ENCODE peak calls at places on chromosome 1, in four cellular contexts. One of them, this sample, is unnamed.

GRCh38 chr1:44368471-44369151 is 13.6 kb upstream of the ERI3 start:
- DNase-seq in kidney epithelial cell: no peak
- DNase-seq in T follicular helper cell: no peak
- DNase-seq in AG08396: no peak
- DNase-seq in this sample: no peak

GRCh38 chr1:29416267-29416666 is 179.9 kb downstream of the PTPRU start:
- DNase-seq in kidney epithelial cell: no peak
- DNase-seq in T follicular helper cell: no peak
- DNase-seq in AG08396: no peak
- DNase-seq in this sample: no peak

GRCh38 chr1:17569200-17570139 is 30.0 kb downstream of the ARHGEF10L start:
- DNase-seq in kidney epithelial cell: no peak
- DNase-seq in AG08396: peak
- DNase-seq in T follicular helper cell: no peak
- DNase-seq in this sample: no peak

GRCh38 chr1:193326296-193326695 is 139.9 kb upstream of the B3GALT2 start:
- DNase-seq in kidney epithelial cell: no peak
- DNase-seq in AG08396: no peak
- DNase-seq in T follicular helper cell: no peak
- DNase-seq in this sample: no peak

GRCh38 chr1:41773144-41773571 is 145.6 kb downstream of the HIVEP3 start:
- DNase-seq in kidney epithelial cell: peak
- DNase-seq in AG08396: peak
- DNase-seq in T follicular helper cell: no peak
- DNase-seq in this sample: no peak

GRCh38 chr1:109783436-109783835 is 19.7 kb upstream of the EPS8L3 start:
- DNase-seq in kidney epithelial cell: peak
- DNase-seq in T follicular helper cell: no peak
- DNase-seq in AG08396: peak
- DNase-seq in this sample: no peak

GRCh38 chr1:151059342-151060240 is at the start of gene CDC42SE1:
- DNase-seq in kidney epithelial cell: no peak
- DNase-seq in T follicular helper cell: peak
- DNase-seq in AG08396: peak
- DNase-seq in this sample: no peak

GRCh38 chr1:235503333-235504121 is 725 bp downstream of the B3GALNT2 start:
- DNase-seq in AG08396: peak
- DNase-seq in kidney epithelial cell: no peak
- DNase-seq in T follicular helper cell: no peak
- DNase-seq in this sample: no peak

GRCh38 chr1:193402032-193402431 is 215.6 kb upstream of the B3GALT2 start:
- DNase-seq in AG08396: no peak
- DNase-seq in T follicular helper cell: no peak
- DNase-seq in kidney epithelial cell: no peak
- DNase-seq in this sample: no peak

GRCh38 chr1:41286992-41287391 is 44.9 kb upstream of the SCMH1 start:
- DNase-seq in T follicular helper cell: no peak
- DNase-seq in kidney epithelial cell: no peak
- DNase-seq in AG08396: no peak
- DNase-seq in this sample: no peak

GRCh38 chr1:150551784-150552691 is 2.8 kb downstream of the ADAMTSL4 start:
- DNase-seq in T follicular helper cell: no peak
- DNase-seq in kidney epithelial cell: no peak
- DNase-seq in AG08396: peak
- DNase-seq in this sample: peak

GRCh38 chr1:42081475-42081874 is 71.7 kb upstream of the GUCA2B start:
- DNase-seq in AG08396: no peak
- DNase-seq in T follicular helper cell: no peak
- DNase-seq in kidney epithelial cell: no peak
- DNase-seq in this sample: no peak

GRCh38 chr1:78427506-78427905 is 63.3 kb upstream of the PTGFR start:
- DNase-seq in AG08396: no peak
- DNase-seq in T follicular helper cell: no peak
- DNase-seq in kidney epithelial cell: no peak
- DNase-seq in this sample: no peak

GRCh38 chr1:159493354-159493753 is 42.5 kb downstream of the OR10J5 start:
- DNase-seq in AG08396: no peak
- DNase-seq in T follicular helper cell: no peak
- DNase-seq in kidney epithelial cell: no peak
- DNase-seq in this sample: no peak

GRCh38 chr1:236282159-236282716 is 480 bp upstream of the ERO1B start:
- DNase-seq in AG08396: no peak
- DNase-seq in T follicular helper cell: peak
- DNase-seq in kidney epithelial cell: no peak
- DNase-seq in this sample: no peak

GRCh38 chr1:36384542-36385409 is 948 bp downstream of the STK40 start:
- DNase-seq in AG08396: no peak
- DNase-seq in kidney epithelial cell: no peak
- DNase-seq in T follicular helper cell: peak
- DNase-seq in this sample: no peak

GRCh38 chr1:207259391-207259790 is 62.1 kb upstream of the CD55 start:
- DNase-seq in T follicular helper cell: no peak
- DNase-seq in AG08396: no peak
- DNase-seq in kidney epithelial cell: no peak
- DNase-seq in this sample: no peak

GRCh38 chr1:201648911-201649775 is 110.2 kb downstream of the NAV1 start:
- DNase-seq in AG08396: peak
- DNase-seq in kidney epithelial cell: no peak
- DNase-seq in T follicular helper cell: no peak
- DNase-seq in this sample: no peak

GRCh38 chr1:25914074-25914995 is 8.1 kb upstream of the STMN1 start:
- DNase-seq in T follicular helper cell: no peak
- DNase-seq in AG08396: no peak
- DNase-seq in kidney epithelial cell: no peak
- DNase-seq in this sample: no peak

GRCh38 chr1:45322486-45323040 is 4.1 kb upstream of the HPDL start:
- DNase-seq in kidney epithelial cell: no peak
- DNase-seq in AG08396: peak
- DNase-seq in T follicular helper cell: no peak
- DNase-seq in this sample: no peak

GRCh38 chr1:86194491-86195034 is 38.0 kb upstream of the COL24A1 start:
- DNase-seq in AG08396: no peak
- DNase-seq in kidney epithelial cell: no peak
- DNase-seq in T follicular helper cell: no peak
- DNase-seq in this sample: no peak